ENCODE peak calls at places on chromosomes 12 and 14, in four cellular contexts. J is body of pancreas, U is GM20000, I is hepatocyte. P is an unnamed sample.

GRCh38 chr12:65343801-65344200 is 65.3 kb downstream of the MSRB3 start:
- DNase-seq in J (no peak), U (no peak), I (no peak), P (no peak)

GRCh38 chr12:113700943-113701342 is 229.3 kb upstream of the LHX5 start:
- DNase-seq in J (no peak), U (no peak), I (peak; percentile 28), P (no peak)

GRCh38 chr14:85336257-85336656 is 193.7 kb upstream of the FLRT2 start:
- DNase-seq in J (no peak), U (no peak), I (no peak), P (no peak)

GRCh38 chr12:116924558-116925453 is 14.1 kb downstream of the FBXW8 start:
- DNase-seq in J (peak; percentile 9), U (no peak), I (no peak), P (no peak)

GRCh38 chr12:110581951-110582285 is 1.2 kb downstream of the PPTC7 start:
- DNase-seq in J (no peak), U (no peak), I (no peak), P (no peak)

GRCh38 chr12:42990387-42990786 is 400.8 kb upstream of the PRICKLE1 start:
- DNase-seq in J (no peak), U (no peak), I (no peak), P (no peak)

GRCh38 chr14:78967111-78967809 is 797.1 kb downstream of the NRXN3 start:
- DNase-seq in J (no peak), U (no peak), I (no peak), P (no peak)

GRCh38 chr12:75784591-75784990 is 247.0 kb downstream of the PHLDA1 start:
- DNase-seq in J (peak; percentile 92), U (no peak), I (peak; percentile 18), P (no peak)

GRCh38 chr12:25254271-25254880 is 3.6 kb upstream of the KRAS start:
- DNase-seq in J (no peak), U (no peak), I (no peak), P (no peak)

GRCh38 chr14:91098591-91098990 is 15.3 kb upstream of the DGLUCY start:
- DNase-seq in J (no peak), U (no peak), I (no peak), P (no peak)

GRCh38 chr14:91484744-91485143 is 25.4 kb downstream of the PPP4R3A start:
- DNase-seq in J (no peak), U (peak; percentile 21), I (no peak), P (peak; percentile 31)

GRCh38 chr14:57870686-57871457 is 5.0 kb upstream of the SLC35F4 start:
- DNase-seq in J (no peak), U (no peak), I (no peak), P (no peak)

GRCh38 chr12:28776913-28777312 is 372.2 kb upstream of the FAR2 start:
- DNase-seq in J (no peak), U (no peak), I (no peak), P (no peak)

GRCh38 chr12:28771961-28772360 is 377.1 kb upstream of the FAR2 start:
- DNase-seq in J (no peak), U (no peak), I (peak; percentile 9), P (no peak)

GRCh38 chr12:28780096-28780495 is 369.0 kb upstream of the FAR2 start:
- DNase-seq in J (no peak), U (no peak), I (peak; percentile 30), P (no peak)

GRCh38 chr12:28777603-28778365 is 371.3 kb upstream of the FAR2 start:
- DNase-seq in J (no peak), U (no peak), I (no peak), P (no peak)

DNA sequence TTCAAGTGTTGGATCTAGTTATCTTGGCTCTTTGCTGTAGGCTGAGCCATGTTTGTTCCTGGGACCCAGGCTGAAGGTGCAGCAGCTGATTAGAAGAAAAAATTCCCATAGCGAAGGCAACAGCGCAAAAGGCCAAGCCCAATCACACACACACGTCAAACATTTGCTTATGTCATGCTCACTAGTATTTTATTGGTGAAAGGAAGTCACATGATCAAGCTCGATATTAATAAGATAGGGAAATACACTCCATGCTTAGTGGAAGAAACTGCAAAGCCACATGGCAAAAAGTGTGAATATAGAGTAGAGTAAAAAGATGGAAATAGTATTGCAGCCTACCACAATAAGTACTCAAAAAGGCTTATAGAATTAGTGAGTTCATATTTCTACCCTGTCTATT is 373.5 kb upstream of the FAR2 start:
- DNase-seq in J (no peak), U (no peak), I (no peak), P (no peak)
- TF ChIP-seq CTCF in J (no peak), U (no peak), I (no peak), P (no peak)

GRCh38 chr12:102659200-102659911 is 179.0 kb upstream of the IGF1 start:
- DNase-seq in J (no peak), U (no peak), I (no peak), P (no peak)
- TF ChIP-seq CTCF in J (no peak), U (no peak), I (no peak), P (no peak)

GRCh38 chr12:49824416-49824815 is 3.8 kb downstream of the NCKAP5L start:
- DNase-seq in J (no peak), U (no peak), I (no peak), P (no peak)

GRCh38 chr12:49819786-49820185 is 8.4 kb downstream of the NCKAP5L start:
- DNase-seq in J (no peak), U (no peak), I (no peak), P (no peak)

GRCh38 chr12:49823350-49823749 is 4.9 kb downstream of the NCKAP5L start:
- DNase-seq in J (no peak), U (no peak), I (no peak), P (no peak)

GRCh38 chr12:49823951-49824350 is 4.3 kb downstream of the NCKAP5L start:
- DNase-seq in J (no peak), U (no peak), I (no peak), P (no peak)

GRCh38 chr12:49821375-49822287 is 6.6 kb downstream of the NCKAP5L start:
- DNase-seq in J (no peak), U (no peak), I (no peak), P (no peak)
- TF ChIP-seq CTCF in J (no peak), U (no peak), I (no peak), P (no peak)

GRCh38 chr14:24275524-24276139 is 4.2 kb upstream of the RABGGTA start:
- DNase-seq in J (no peak), U (no peak), I (no peak), P (no peak)

GRCh38 chr14:24280797-24281460 is 9.5 kb upstream of the RABGGTA start:
- DNase-seq in J (no peak), U (no peak), I (no peak), P (no peak)

GRCh38 chr14:24277606-24278321 is 6.4 kb upstream of the RABGGTA start:
- DNase-seq in J (peak; percentile 49), U (no peak), I (no peak), P (no peak)

GRCh38 chr14:24282736-24283135 is 11.3 kb upstream of the RABGGTA start:
- DNase-seq in J (no peak), U (no peak), I (no peak), P (no peak)

DNA sequence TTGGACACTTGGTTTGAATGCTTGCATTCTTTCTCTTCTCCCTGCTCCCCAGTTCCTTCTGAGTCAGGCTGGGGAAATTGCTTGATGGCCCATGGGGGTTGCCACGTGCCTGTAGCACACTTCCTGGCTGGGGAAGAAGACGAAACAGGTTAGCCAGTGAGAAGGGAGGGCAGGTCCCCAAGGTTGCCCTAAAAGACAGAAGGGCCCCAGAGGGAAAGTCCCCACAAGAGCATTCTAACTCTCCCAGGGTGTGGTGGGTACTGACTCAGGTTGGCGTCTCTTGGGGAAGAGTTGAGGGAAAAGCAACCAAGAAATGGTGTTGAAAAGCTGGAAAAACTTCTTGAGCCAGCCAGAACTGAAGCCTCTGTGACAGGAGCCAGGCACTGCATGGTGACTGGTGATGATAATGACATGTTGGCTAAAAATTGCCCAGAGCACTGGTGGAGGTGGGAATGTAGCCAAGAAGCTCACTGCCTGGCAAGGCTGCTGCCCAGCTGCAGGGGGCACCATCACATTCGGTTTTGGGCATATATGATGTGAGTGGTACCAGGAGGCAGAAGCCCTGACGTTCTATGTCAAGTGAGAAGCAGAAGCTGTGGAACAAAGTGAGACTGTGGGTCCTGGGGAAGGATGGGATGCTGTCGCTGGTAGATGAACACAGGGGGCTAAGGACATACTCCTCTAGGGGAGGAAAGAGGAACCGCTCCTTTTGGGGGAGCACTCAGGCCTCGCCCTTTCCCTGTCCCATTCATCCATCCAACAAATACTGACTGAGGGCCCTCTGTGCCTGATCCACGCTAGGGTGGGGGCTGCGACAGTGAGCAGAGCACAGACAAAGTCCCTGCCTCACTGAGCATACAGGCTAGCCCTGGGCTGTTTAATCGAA is 8.1 kb upstream of the RABGGTA start:
- DNase-seq in J (peak; percentile 66), U (peak; percentile 35), I (no peak), P (no peak)
- TF ChIP-seq CTCF in J (peak; percentile 34), U (peak; percentile 8), I (no peak), P (peak; percentile 29)

GRCh38 chr12:124715121-124715990 is 147.9 kb upstream of the NCOR2 start:
- DNase-seq in J (no peak), U (no peak), I (peak; percentile 42), P (no peak)

GRCh38 chr12:124718052-124718451 is 145.6 kb downstream of the SCARB1 start:
- DNase-seq in J (no peak), U (no peak), I (no peak), P (no peak)

GRCh38 chr12:124718458-124718857 is 145.2 kb downstream of the SCARB1 start:
- DNase-seq in J (no peak), U (no peak), I (no peak), P (no peak)

GRCh38 chr12:124713436-124714082 is 146.1 kb upstream of the NCOR2 start:
- DNase-seq in J (peak; percentile 69), U (peak; percentile 71), I (peak; percentile 61), P (peak; percentile 79)

DNA sequence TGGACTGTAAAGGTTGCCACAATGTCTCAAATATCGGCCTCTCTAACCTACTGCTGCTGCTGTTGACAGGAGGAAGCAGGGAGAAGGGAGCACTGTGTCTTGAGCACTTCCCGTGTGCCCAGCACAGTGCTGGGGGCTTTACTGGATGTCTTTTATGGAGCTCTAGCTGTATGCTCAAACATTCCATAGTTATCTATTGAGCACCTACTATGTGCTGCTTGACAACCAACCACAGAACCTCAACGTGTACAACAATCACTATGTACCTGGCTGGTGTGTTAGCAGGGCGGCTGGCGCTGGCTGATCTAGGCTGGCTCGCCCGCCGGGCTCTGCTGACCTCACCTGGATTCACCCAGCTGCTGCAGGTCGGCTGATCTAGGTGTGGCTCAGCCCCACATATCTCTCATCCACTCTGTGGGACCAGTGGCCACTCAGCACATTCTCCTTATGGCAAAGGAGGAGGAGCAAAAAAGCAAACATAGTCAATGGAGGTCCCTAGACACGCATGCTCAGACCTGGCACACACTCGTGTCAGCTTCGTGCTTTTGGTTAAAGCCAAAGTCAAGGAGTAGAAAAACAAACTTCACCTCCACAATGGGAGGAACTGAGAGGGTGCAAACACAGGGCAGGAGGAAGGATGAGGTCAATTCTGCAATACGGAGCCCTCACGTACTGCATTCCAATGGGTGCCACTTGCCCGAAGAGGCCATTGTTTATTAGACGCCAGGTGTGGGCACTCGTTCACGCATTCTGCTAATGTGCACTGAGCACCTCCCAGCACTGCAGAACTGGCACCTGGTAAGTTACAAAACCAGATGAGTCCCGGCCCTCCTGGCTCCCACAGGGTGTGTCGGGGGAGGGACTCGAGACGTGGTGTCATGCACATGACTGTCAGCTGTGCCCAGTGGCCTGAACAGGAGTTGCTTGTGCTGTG is 147.2 kb downstream of the SCARB1 start:
- DNase-seq in J (no peak), U (no peak), I (no peak), P (no peak)
- TF ChIP-seq CTCF in J (no peak), U (no peak), I (no peak), P (no peak)